ENCODE peak calls at places on chromosomes 16 and 17, in six cellular contexts. One of them, this sample, is unnamed.

GRCh38 chr17:39769974-39770587 is 32.3 kb downstream of the GRB7 start:
- DNase-seq in testis: no peak
- DNase-seq in right atrium auricular region: no peak
- DNase-seq in natural killer cell: no peak
- DNase-seq in glutamatergic neuron: no peak
- DNase-seq in spleen: no peak
- DNase-seq in this sample: no peak

GRCh38 chr16:47779201-47780016 is 318.3 kb downstream of the PHKB start:
- DNase-seq in testis: peak
- DNase-seq in right atrium auricular region: no peak
- DNase-seq in natural killer cell: no peak
- DNase-seq in glutamatergic neuron: no peak
- DNase-seq in spleen: peak
- DNase-seq in this sample: no peak

GRCh38 chr16:30786936-30787612 is at the start of gene ZNF629:
- DNase-seq in testis: peak
- DNase-seq in right atrium auricular region: peak
- DNase-seq in natural killer cell: no peak
- DNase-seq in glutamatergic neuron: peak
- DNase-seq in spleen: no peak
- DNase-seq in this sample: peak

GRCh38 chr16:67184453-67185002 is 765 bp upstream of the MATCAP1 start:
- DNase-seq in testis: no peak
- DNase-seq in right atrium auricular region: no peak
- DNase-seq in natural killer cell: no peak
- DNase-seq in glutamatergic neuron: peak
- DNase-seq in spleen: no peak
- DNase-seq in this sample: no peak

GRCh38 chr16:72876981-72877373 is 171.0 kb downstream of the ZFHX3 start:
- DNase-seq in testis: no peak
- DNase-seq in right atrium auricular region: no peak
- DNase-seq in natural killer cell: no peak
- DNase-seq in glutamatergic neuron: no peak
- DNase-seq in spleen: no peak
- DNase-seq in this sample: no peak

GRCh38 chr16:35255816-35256215 is 1796.4 kb downstream of the TP53TG3F start:
- DNase-seq in testis: no peak
- DNase-seq in right atrium auricular region: no peak
- DNase-seq in natural killer cell: no peak
- DNase-seq in glutamatergic neuron: no peak
- DNase-seq in spleen: no peak
- DNase-seq in this sample: no peak

GRCh38 chr17:39553326-39553945 is 54.3 kb downstream of the NEUROD2 start:
- DNase-seq in testis: no peak
- DNase-seq in right atrium auricular region: no peak
- DNase-seq in natural killer cell: no peak
- DNase-seq in glutamatergic neuron: no peak
- DNase-seq in spleen: no peak
- DNase-seq in this sample: no peak

GRCh38 chr17:42407289-42407836 is 15.7 kb downstream of the CAVIN1 start:
- DNase-seq in testis: peak
- DNase-seq in right atrium auricular region: peak
- DNase-seq in natural killer cell: no peak
- DNase-seq in glutamatergic neuron: peak
- DNase-seq in spleen: peak
- DNase-seq in this sample: no peak

GRCh38 chr16:56332464-56333079 is 92.8 kb downstream of the AMFR start:
- DNase-seq in testis: peak
- DNase-seq in right atrium auricular region: no peak
- DNase-seq in natural killer cell: no peak
- DNase-seq in glutamatergic neuron: peak
- DNase-seq in spleen: no peak
- DNase-seq in this sample: peak

GRCh38 chr16:69725480-69726312 is 664 bp downstream of the NQO1 start:
- DNase-seq in testis: no peak
- DNase-seq in right atrium auricular region: no peak
- DNase-seq in natural killer cell: no peak
- DNase-seq in glutamatergic neuron: no peak
- DNase-seq in spleen: peak
- DNase-seq in this sample: no peak

GRCh38 chr16:67483150-67483549 is at the start of gene AGRP:
- DNase-seq in testis: no peak
- DNase-seq in right atrium auricular region: no peak
- DNase-seq in natural killer cell: no peak
- DNase-seq in glutamatergic neuron: no peak
- DNase-seq in spleen: peak
- DNase-seq in this sample: no peak

GRCh38 chr17:2394775-2395191 is 6.1 kb downstream of the MNT start:
- DNase-seq in testis: no peak
- DNase-seq in right atrium auricular region: no peak
- DNase-seq in natural killer cell: no peak
- DNase-seq in glutamatergic neuron: no peak
- DNase-seq in spleen: peak
- DNase-seq in this sample: no peak

GRCh38 chr16:85379041-85380001 is 233.8 kb upstream of the GSE1 start:
- DNase-seq in testis: no peak
- DNase-seq in right atrium auricular region: no peak
- DNase-seq in natural killer cell: no peak
- DNase-seq in glutamatergic neuron: no peak
- DNase-seq in spleen: no peak
- DNase-seq in this sample: no peak

GRCh38 chr16:85375282-85375681 is 237.8 kb upstream of the GSE1 start:
- DNase-seq in testis: no peak
- DNase-seq in right atrium auricular region: no peak
- DNase-seq in natural killer cell: no peak
- DNase-seq in glutamatergic neuron: no peak
- DNase-seq in spleen: no peak
- DNase-seq in this sample: no peak

GRCh38 chr16:85376292-85377095 is 236.6 kb upstream of the GSE1 start:
- DNase-seq in testis: peak
- DNase-seq in right atrium auricular region: no peak
- DNase-seq in natural killer cell: no peak
- DNase-seq in glutamatergic neuron: no peak
- DNase-seq in spleen: no peak
- DNase-seq in this sample: no peak

GRCh38 chr16:85378145-85379040 is 234.7 kb upstream of the GSE1 start:
- DNase-seq in testis: no peak
- DNase-seq in right atrium auricular region: no peak
- DNase-seq in natural killer cell: no peak
- DNase-seq in glutamatergic neuron: no peak
- DNase-seq in spleen: no peak
- DNase-seq in this sample: no peak

DNA sequence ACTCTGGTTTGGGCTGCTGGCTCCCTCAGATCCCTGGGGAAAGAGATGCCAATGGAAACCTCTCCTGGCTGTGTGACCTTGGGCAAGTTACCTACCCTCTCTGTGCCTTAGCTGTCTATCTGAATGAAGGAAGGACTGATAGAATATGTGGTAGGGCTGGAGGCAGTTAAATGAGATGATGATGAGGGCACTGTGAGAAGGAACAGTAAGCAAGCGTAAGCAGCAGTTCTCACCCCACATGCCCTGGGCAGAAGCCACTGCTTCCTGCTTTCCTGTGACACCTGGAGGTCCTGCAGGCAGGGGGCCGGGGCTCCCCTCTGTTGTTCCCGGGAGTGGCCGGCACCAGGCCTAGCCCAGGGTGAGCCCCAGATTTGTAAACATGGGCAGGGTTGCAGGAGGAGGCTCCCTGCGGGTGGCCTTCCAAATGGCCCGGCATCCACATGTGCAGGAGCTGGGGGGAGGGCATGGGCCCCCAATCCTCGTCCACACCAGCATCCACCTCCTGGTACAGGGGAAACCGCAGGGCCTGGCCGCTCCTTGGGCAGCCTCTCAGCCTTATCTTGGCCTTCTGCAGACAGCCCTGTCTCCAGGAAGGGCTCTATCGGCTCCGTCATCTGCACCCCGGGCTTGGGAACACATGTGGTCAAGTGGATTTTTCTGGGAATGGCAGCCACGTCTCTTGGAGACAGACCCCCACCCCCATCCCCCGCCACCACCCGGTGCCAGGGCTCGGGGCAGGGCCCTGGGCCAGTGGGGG is 235.6 kb upstream of the GSE1 start:
- DNase-seq in testis: no peak
- DNase-seq in right atrium auricular region: no peak
- DNase-seq in natural killer cell: no peak
- DNase-seq in glutamatergic neuron: no peak
- DNase-seq in spleen: no peak
- DNase-seq in this sample: no peak
- TF ChIP-seq CTCF in testis: no peak
- TF ChIP-seq CTCF in right atrium auricular region: no peak
- TF ChIP-seq CTCF in natural killer cell: no peak
- TF ChIP-seq CTCF in glutamatergic neuron: no peak
- TF ChIP-seq CTCF in spleen: no peak
- TF ChIP-seq CTCF in this sample: no peak

GRCh38 chr16:64290461-64290860 is 831.4 kb downstream of the CDH11 start:
- DNase-seq in testis: no peak
- DNase-seq in right atrium auricular region: no peak
- DNase-seq in natural killer cell: no peak
- DNase-seq in glutamatergic neuron: no peak
- DNase-seq in spleen: no peak
- DNase-seq in this sample: no peak
- TF ChIP-seq CTCF in testis: no peak
- TF ChIP-seq CTCF in right atrium auricular region: no peak
- TF ChIP-seq CTCF in natural killer cell: no peak
- TF ChIP-seq CTCF in glutamatergic neuron: no peak
- TF ChIP-seq CTCF in spleen: no peak
- TF ChIP-seq CTCF in this sample: no peak

GRCh38 chr17:47844814-47845453 is 3.9 kb upstream of the SCRN2 start:
- DNase-seq in testis: no peak
- DNase-seq in right atrium auricular region: no peak
- DNase-seq in natural killer cell: no peak
- DNase-seq in glutamatergic neuron: no peak
- DNase-seq in spleen: no peak
- DNase-seq in this sample: no peak
- TF ChIP-seq CTCF in testis: no peak
- TF ChIP-seq CTCF in right atrium auricular region: no peak
- TF ChIP-seq CTCF in natural killer cell: no peak
- TF ChIP-seq CTCF in glutamatergic neuron: peak
- TF ChIP-seq CTCF in spleen: no peak
- TF ChIP-seq CTCF in this sample: peak

GRCh38 chr17:19590912-19591551 is 57.4 kb downstream of the SLC47A1 start:
- DNase-seq in testis: no peak
- DNase-seq in right atrium auricular region: no peak
- DNase-seq in natural killer cell: no peak
- DNase-seq in glutamatergic neuron: no peak
- DNase-seq in spleen: no peak
- DNase-seq in this sample: no peak
- TF ChIP-seq CTCF in testis: no peak
- TF ChIP-seq CTCF in right atrium auricular region: no peak
- TF ChIP-seq CTCF in natural killer cell: no peak
- TF ChIP-seq CTCF in glutamatergic neuron: no peak
- TF ChIP-seq CTCF in spleen: no peak
- TF ChIP-seq CTCF in this sample: no peak

DNA sequence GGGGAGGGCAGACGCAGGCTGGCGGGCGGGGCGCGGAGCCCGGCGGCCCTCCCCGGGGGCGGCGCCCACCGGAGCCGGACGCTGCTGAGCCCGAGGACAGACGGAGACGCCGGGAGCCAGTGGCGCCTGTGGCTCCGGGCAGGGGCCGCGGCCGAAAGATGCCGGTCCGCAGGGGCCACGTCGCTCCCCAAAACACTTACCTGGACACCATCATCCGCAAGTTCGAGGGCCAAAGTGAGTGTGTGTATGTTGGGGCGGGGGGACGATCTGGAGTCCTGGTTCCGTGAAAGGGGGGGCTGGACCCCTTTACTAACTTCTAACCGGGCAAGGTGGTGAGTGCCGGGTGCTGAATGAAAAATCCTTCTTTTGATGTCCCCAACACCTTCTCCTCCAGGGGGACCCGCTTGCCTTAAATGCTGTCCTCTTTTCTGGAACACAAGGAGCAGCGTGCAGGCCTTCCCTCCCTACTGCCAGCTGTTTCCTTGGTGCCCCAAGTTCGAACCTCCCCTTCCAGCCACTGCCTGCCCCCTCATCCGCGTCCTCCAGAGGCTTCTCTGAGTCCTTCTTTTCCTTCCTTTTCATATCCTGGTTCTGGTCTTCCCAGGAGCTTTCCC is at the start of gene KCNH6:
- DNase-seq in testis: no peak
- DNase-seq in right atrium auricular region: no peak
- DNase-seq in natural killer cell: no peak
- DNase-seq in glutamatergic neuron: no peak
- DNase-seq in spleen: no peak
- DNase-seq in this sample: no peak
- TF ChIP-seq CTCF in testis: no peak
- TF ChIP-seq CTCF in right atrium auricular region: no peak
- TF ChIP-seq CTCF in natural killer cell: no peak
- TF ChIP-seq CTCF in glutamatergic neuron: no peak
- TF ChIP-seq CTCF in spleen: no peak
- TF ChIP-seq CTCF in this sample: no peak

GRCh38 chr16:83433201-83433600 is 374.6 kb upstream of the HSBP1 start:
- DNase-seq in testis: no peak
- DNase-seq in right atrium auricular region: no peak
- DNase-seq in natural killer cell: no peak
- DNase-seq in glutamatergic neuron: no peak
- DNase-seq in spleen: no peak
- DNase-seq in this sample: no peak

GRCh38 chr16:83438326-83438725 is 369.5 kb upstream of the HSBP1 start:
- DNase-seq in testis: no peak
- DNase-seq in right atrium auricular region: no peak
- DNase-seq in natural killer cell: no peak
- DNase-seq in glutamatergic neuron: no peak
- DNase-seq in spleen: no peak
- DNase-seq in this sample: no peak

GRCh38 chr16:83439412-83439811 is 368.4 kb upstream of the HSBP1 start:
- DNase-seq in testis: no peak
- DNase-seq in right atrium auricular region: no peak
- DNase-seq in natural killer cell: no peak
- DNase-seq in glutamatergic neuron: no peak
- DNase-seq in spleen: no peak
- DNase-seq in this sample: no peak

GRCh38 chr16:83441523-83441922 is 366.3 kb upstream of the HSBP1 start:
- DNase-seq in testis: no peak
- DNase-seq in right atrium auricular region: no peak
- DNase-seq in natural killer cell: no peak
- DNase-seq in glutamatergic neuron: no peak
- DNase-seq in spleen: no peak
- DNase-seq in this sample: no peak

GRCh38 chr16:83437036-83437435 is 370.7 kb upstream of the HSBP1 start:
- DNase-seq in testis: no peak
- DNase-seq in right atrium auricular region: no peak
- DNase-seq in natural killer cell: no peak
- DNase-seq in glutamatergic neuron: no peak
- DNase-seq in spleen: no peak
- DNase-seq in this sample: no peak
- TF ChIP-seq CTCF in testis: no peak
- TF ChIP-seq CTCF in right atrium auricular region: no peak
- TF ChIP-seq CTCF in natural killer cell: no peak
- TF ChIP-seq CTCF in glutamatergic neuron: no peak
- TF ChIP-seq CTCF in spleen: no peak
- TF ChIP-seq CTCF in this sample: no peak

GRCh38 chr17:59106463-59107305 is at the start of gene TRIM37:
- DNase-seq in testis: peak
- DNase-seq in right atrium auricular region: peak
- DNase-seq in natural killer cell: peak
- DNase-seq in glutamatergic neuron: peak
- DNase-seq in spleen: peak
- DNase-seq in this sample: peak
- TF ChIP-seq CTCF in testis: no peak
- TF ChIP-seq CTCF in right atrium auricular region: no peak
- TF ChIP-seq CTCF in natural killer cell: no peak
- TF ChIP-seq CTCF in glutamatergic neuron: no peak
- TF ChIP-seq CTCF in spleen: peak
- TF ChIP-seq CTCF in this sample: peak